ENCODE peak calls at places on chromosomes 11 and 22, in four cellular contexts. N is SK-N-SH, B is fibroblast of lung, V is IMR-90. I is an unnamed sample.

GRCh38 chr11:13647391-13647790 is 21.1 kb upstream of the FAR1 start:
- DNase-seq in N (no peak), B (no peak), V (no peak), I (no peak)

GRCh38 chr22:46622081-46622521 is 1.9 kb downstream of the GRAMD4 start:
- DNase-seq in N (peak; percentile 89), B (no peak), V (no peak), I (no peak)

GRCh38 chr11:108726077-108726800 is 61.4 kb downstream of the DDX10 start:
- DNase-seq in N (no peak), B (no peak), V (no peak), I (no peak)

GRCh38 chr22:45129703-45130524 is 33.8 kb upstream of the NUP50 start:
- DNase-seq in N (no peak), B (no peak), V (no peak), I (no peak)

GRCh38 chr11:12543596-12544415 is 130.4 kb upstream of the TEAD1 start:
- DNase-seq in N (no peak), B (no peak), V (no peak), I (no peak)

GRCh38 chr11:128708660-128709059 is 14.8 kb downstream of the FLI1 start:
- DNase-seq in N (no peak), B (no peak), V (no peak), I (no peak)

GRCh38 chr22:48653306-48653705 is 1174.4 kb downstream of the BRD1 start:
- DNase-seq in N (no peak), B (no peak), V (no peak), I (no peak)

GRCh38 chr22:45964372-45964771 is 12.6 kb downstream of the WNT7B start:
- DNase-seq in N (no peak), B (no peak), V (no peak), I (no peak)

GRCh38 chr11:111408789-111409727 is 30.0 kb upstream of the POU2AF1 start:
- DNase-seq in N (no peak), B (peak; percentile 76), V (peak; percentile 63), I (peak; percentile 91)

GRCh38 chr22:29145321-29146072 is 60.2 kb upstream of the EMID1 start:
- DNase-seq in N (no peak), B (no peak), V (no peak), I (no peak)

GRCh38 chr11:91078221-91078620 is 855.4 kb upstream of the CHORDC1 start:
- DNase-seq in N (no peak), B (no peak), V (no peak), I (no peak)

GRCh38 chr11:35511666-35512065 is 13.8 kb downstream of the PAMR1 start:
- DNase-seq in N (no peak), B (peak; percentile 91), V (peak; percentile 91), I (no peak)

GRCh38 chr22:29291215-29291614 is 15.2 kb upstream of the GAS2L1 start:
- DNase-seq in N (peak; percentile 30), B (no peak), V (no peak), I (no peak)

GRCh38 chr11:3170756-3171670 is 5.9 kb upstream of the OSBPL5 start:
- DNase-seq in N (no peak), B (no peak), V (no peak), I (no peak)

GRCh38 chr11:107791343-107792048 is 67.1 kb downstream of the SLC35F2 start:
- DNase-seq in N (no peak), B (no peak), V (no peak), I (no peak)

GRCh38 chr22:49205401-49205800 is 622.3 kb downstream of the BRD1 start:
- DNase-seq in N (no peak), B (no peak), V (no peak), I (no peak)

GRCh38 chr11:30610628-30611027 is 24.5 kb upstream of the MPPED2 start:
- DNase-seq in N (no peak), B (no peak), V (no peak), I (no peak)

GRCh38 chr11:113446112-113446511 is 29.1 kb downstream of the DRD2 start:
- DNase-seq in N (no peak), B (peak; percentile 36), V (no peak), I (no peak)

GRCh38 chr11:71454470-71455113 is 1.6 kb downstream of the NADSYN1 start:
- DNase-seq in N (no peak), B (no peak), V (no peak), I (no peak)

GRCh38 chr11:2943711-2944118 is 14.5 kb upstream of the PHLDA2 start:
- DNase-seq in N (peak; percentile 16), B (no peak), V (no peak), I (no peak)

GRCh38 chr11:84780689-84781293 is 846.4 kb downstream of the DLG2 start:
- DNase-seq in N (no peak), B (peak; percentile 39), V (peak; percentile 15), I (no peak)

GRCh38 chr11:102843474-102843873 is at the start of gene MMP3:
- DNase-seq in N (no peak), B (peak; percentile 56), V (peak; percentile 10), I (no peak)

GRCh38 chr11:33268945-33269567 is 11.9 kb downstream of the HIPK3 start:
- DNase-seq in N (no peak), B (peak; percentile 50), V (peak; percentile 29), I (no peak)

GRCh38 chr11:62909107-62909894 is 11.9 kb downstream of the CHRM1 start:
- DNase-seq in N (peak; percentile 82), B (peak; percentile 62), V (peak; percentile 73), I (no peak)

GRCh38 chr11:65013692-65014145 is 241 bp upstream of the ARL2 start:
- DNase-seq in N (peak; percentile 98), B (peak; percentile 87), V (peak; percentile 87), I (peak; percentile 69)

GRCh38 chr11:17354070-17354924 is 2.7 kb downstream of the NCR3LG1 start:
- DNase-seq in N (peak; percentile 71), B (peak; percentile 55), V (peak; percentile 79), I (peak; percentile 25)

GRCh38 chr11:17389957-17390649 is 1.6 kb upstream of the KCNJ11 start:
- DNase-seq in N (peak; percentile 42), B (no peak), V (no peak), I (no peak)

GRCh38 chr11:88206746-88207145 is 31.5 kb upstream of the RAB38 start:
- DNase-seq in N (no peak), B (peak; percentile 21), V (no peak), I (no peak)

GRCh38 chr11:67022961-67023956 is at the start of gene SYT12:
- DNase-seq in N (peak; percentile 77), B (peak; percentile 45), V (no peak), I (no peak)

GRCh38 chr22:30028731-30029130 is 51.5 kb upstream of the HORMAD2 start:
- DNase-seq in N (no peak), B (no peak), V (no peak), I (no peak)

GRCh38 chr11:7906481-7906880 is 24.6 kb downstream of the OR10A6 start:
- DNase-seq in N (no peak), B (no peak), V (no peak), I (no peak)

GRCh38 chr11:112728288-112728687 is 232.9 kb upstream of the NCAM1 start:
- DNase-seq in N (no peak), B (no peak), V (no peak), I (no peak)

GRCh38 chr11:31810779-31811647 is at the start of gene PAX6:
- DNase-seq in N (peak; percentile 60), B (peak; percentile 100), V (peak; percentile 19), I (peak; percentile 5)
- H2AFZ ChIP-seq in N (peak within 1 kb of the TSS; percentile 22), B (no peak within 1 kb of the TSS), V (peak within 1 kb of the TSS; percentile 84), I (peak within 1 kb of the TSS; percentile 24)

GRCh38 chr22:40105755-40106154 is 72.0 kb upstream of the TNRC6B start:
- DNase-seq in N (no peak), B (no peak), V (no peak), I (no peak)

GRCh38 chr22:40107244-40107643 is 70.5 kb upstream of the TNRC6B start:
- DNase-seq in N (no peak), B (no peak), V (no peak), I (no peak)

GRCh38 chr22:40112595-40112994 is 65.1 kb upstream of the TNRC6B start:
- DNase-seq in N (no peak), B (no peak), V (no peak), I (no peak)

GRCh38 chr22:40111451-40111850 is 66.3 kb upstream of the TNRC6B start:
- DNase-seq in N (no peak), B (no peak), V (no peak), I (no peak)

DNA sequence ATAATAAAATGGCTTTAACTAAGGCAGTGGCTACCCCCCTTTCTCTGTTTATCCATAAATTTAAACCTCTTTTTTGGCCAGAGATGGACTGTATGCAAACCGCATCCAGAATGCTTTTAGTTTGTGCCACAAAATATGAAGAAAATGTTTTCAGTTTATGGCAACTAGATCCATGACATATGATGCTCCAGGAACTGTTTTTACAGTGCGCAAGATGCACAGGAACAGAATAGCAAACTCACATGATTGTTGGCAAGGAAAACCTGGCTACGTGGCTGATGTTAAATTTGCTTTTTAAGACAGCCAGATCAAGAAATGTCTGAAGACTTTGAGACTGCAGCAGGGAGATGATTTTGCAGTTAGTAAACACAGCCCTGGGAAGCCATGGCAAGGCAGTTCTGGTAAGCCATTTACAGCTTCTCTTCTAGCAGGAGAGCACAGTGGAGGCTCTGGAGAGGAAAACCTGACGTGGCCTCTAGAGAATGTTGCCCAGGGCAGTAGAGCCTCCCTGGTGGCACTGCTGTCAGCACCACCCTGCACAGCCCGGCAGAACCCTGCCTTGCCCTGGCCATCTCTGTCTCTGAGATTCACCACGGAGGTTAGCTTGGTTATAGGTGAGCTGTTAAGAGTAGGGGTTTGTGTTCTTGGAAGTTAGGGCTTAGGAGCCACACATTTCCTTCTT is 69.8 kb upstream of the TNRC6B start:
- DNase-seq in N (no peak), B (no peak), V (peak; percentile 12), I (no peak)
- H2AFZ ChIP-seq in N (no peak overlapping the region), B (peak overlapping the region; percentile 91), V (no peak overlapping the region), I (peak overlapping the region; percentile 15)

DNA sequence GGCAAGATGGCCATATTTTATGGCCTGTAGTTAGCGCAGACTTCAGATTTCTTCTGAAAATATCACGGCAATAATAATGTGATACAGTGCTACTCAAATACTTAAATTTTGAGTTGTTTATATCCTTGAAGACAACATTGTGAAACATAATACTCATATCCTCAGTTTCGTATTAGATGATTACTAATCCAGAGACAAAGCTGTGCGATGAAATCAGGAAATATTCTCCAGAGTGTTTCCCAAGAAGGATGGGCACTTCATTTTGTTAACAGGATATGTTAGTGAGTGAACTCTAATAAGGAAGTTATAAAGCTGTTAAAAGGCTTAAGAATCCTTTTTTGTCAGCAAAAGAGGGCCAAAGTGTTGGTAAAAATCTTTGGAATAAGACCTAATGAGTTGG is 4.0 kb upstream of the PIK3IP1 start:
- DNase-seq in N (no peak), B (no peak), V (peak; percentile 58), I (no peak)
- H2AFZ ChIP-seq in N (peak overlapping the region; percentile 71), B (peak overlapping the region; percentile 43), V (no peak overlapping the region), I (no peak overlapping the region)

GRCh38 chr11:100774859-100775258 is 87.8 kb downstream of the ARHGAP42 start:
- DNase-seq in N (no peak), B (no peak), V (no peak), I (no peak)
- H2AFZ ChIP-seq in N (no peak overlapping the region), B (no peak overlapping the region), V (no peak overlapping the region), I (no peak overlapping the region)

I was measured in GM12878.